ENCODE peak calls at places on chromosomes 6 and 20, in seven cellular contexts. One of them, this sample, is unnamed.

GRCh38 chr6:43982084-43982625 is 145.1 kb downstream of the MRPL14 start:
- DNase-seq in dorsolateral prefrontal cortex: no peak
- DNase-seq in T-helper 2 cell: no peak
- DNase-seq in effector CD4-positive, alpha-beta T cell: no peak
- DNase-seq in stimulated activated CD4-positive, alpha-beta T cell treated with anti-CD3 and anti-CD28 coated beads, Interleukin-12 subunit alpha, Interleukin-12 subunit beta, amount 100 ng/mL, for 4 hours: no peak
- DNase-seq in left lung: no peak
- DNase-seq in AG08395: no peak
- DNase-seq in this sample: no peak

GRCh38 chr20:38872491-38873049 is 53.6 kb upstream of the FAM83D start:
- DNase-seq in dorsolateral prefrontal cortex: no peak
- DNase-seq in T-helper 2 cell: no peak
- DNase-seq in effector CD4-positive, alpha-beta T cell: no peak
- DNase-seq in stimulated activated CD4-positive, alpha-beta T cell treated with anti-CD3 and anti-CD28 coated beads, Interleukin-12 subunit alpha, Interleukin-12 subunit beta, amount 100 ng/mL, for 4 hours: no peak
- DNase-seq in left lung: no peak
- DNase-seq in AG08395: no peak
- DNase-seq in this sample: no peak

GRCh38 chr6:122789862-122790739 is 1.0 kb downstream of the SMPDL3A start:
- DNase-seq in dorsolateral prefrontal cortex: peak
- DNase-seq in T-helper 2 cell: no peak
- DNase-seq in effector CD4-positive, alpha-beta T cell: no peak
- DNase-seq in stimulated activated CD4-positive, alpha-beta T cell treated with anti-CD3 and anti-CD28 coated beads, Interleukin-12 subunit alpha, Interleukin-12 subunit beta, amount 100 ng/mL, for 4 hours: no peak
- DNase-seq in left lung: no peak
- DNase-seq in AG08395: peak
- DNase-seq in this sample: no peak

GRCh38 chr6:45513843-45514242 is 136.1 kb upstream of the SUPT3H start:
- DNase-seq in dorsolateral prefrontal cortex: no peak
- DNase-seq in T-helper 2 cell: no peak
- DNase-seq in effector CD4-positive, alpha-beta T cell: no peak
- DNase-seq in stimulated activated CD4-positive, alpha-beta T cell treated with anti-CD3 and anti-CD28 coated beads, Interleukin-12 subunit alpha, Interleukin-12 subunit beta, amount 100 ng/mL, for 4 hours: no peak
- DNase-seq in left lung: no peak
- DNase-seq in AG08395: no peak
- DNase-seq in this sample: no peak

GRCh38 chr6:140039343-140039742 is 664.9 kb upstream of the CITED2 start:
- DNase-seq in dorsolateral prefrontal cortex: no peak
- DNase-seq in T-helper 2 cell: no peak
- DNase-seq in effector CD4-positive, alpha-beta T cell: no peak
- DNase-seq in stimulated activated CD4-positive, alpha-beta T cell treated with anti-CD3 and anti-CD28 coated beads, Interleukin-12 subunit alpha, Interleukin-12 subunit beta, amount 100 ng/mL, for 4 hours: no peak
- DNase-seq in left lung: no peak
- DNase-seq in AG08395: no peak
- DNase-seq in this sample: no peak

GRCh38 chr6:35727206-35727934 is 9.5 kb upstream of the ARMC12 start:
- DNase-seq in dorsolateral prefrontal cortex: peak
- DNase-seq in T-helper 2 cell: no peak
- DNase-seq in effector CD4-positive, alpha-beta T cell: no peak
- DNase-seq in stimulated activated CD4-positive, alpha-beta T cell treated with anti-CD3 and anti-CD28 coated beads, Interleukin-12 subunit alpha, Interleukin-12 subunit beta, amount 100 ng/mL, for 4 hours: no peak
- DNase-seq in left lung: no peak
- DNase-seq in AG08395: peak
- DNase-seq in this sample: no peak

GRCh38 chr20:20710847-20711315 is 1.6 kb downstream of the RALGAPA2 start:
- DNase-seq in dorsolateral prefrontal cortex: no peak
- DNase-seq in T-helper 2 cell: peak
- DNase-seq in effector CD4-positive, alpha-beta T cell: no peak
- DNase-seq in stimulated activated CD4-positive, alpha-beta T cell treated with anti-CD3 and anti-CD28 coated beads, Interleukin-12 subunit alpha, Interleukin-12 subunit beta, amount 100 ng/mL, for 4 hours: no peak
- DNase-seq in left lung: no peak
- DNase-seq in AG08395: no peak
- DNase-seq in this sample: peak

GRCh38 chr6:88371480-88371879 is 205.3 kb upstream of the CNR1 start:
- DNase-seq in dorsolateral prefrontal cortex: no peak
- DNase-seq in T-helper 2 cell: no peak
- DNase-seq in effector CD4-positive, alpha-beta T cell: no peak
- DNase-seq in stimulated activated CD4-positive, alpha-beta T cell treated with anti-CD3 and anti-CD28 coated beads, Interleukin-12 subunit alpha, Interleukin-12 subunit beta, amount 100 ng/mL, for 4 hours: no peak
- DNase-seq in left lung: no peak
- DNase-seq in AG08395: no peak
- DNase-seq in this sample: no peak

GRCh38 chr20:63617092-63617875 is 9.6 kb downstream of the GMEB2 start:
- DNase-seq in dorsolateral prefrontal cortex: no peak
- DNase-seq in T-helper 2 cell: no peak
- DNase-seq in effector CD4-positive, alpha-beta T cell: no peak
- DNase-seq in stimulated activated CD4-positive, alpha-beta T cell treated with anti-CD3 and anti-CD28 coated beads, Interleukin-12 subunit alpha, Interleukin-12 subunit beta, amount 100 ng/mL, for 4 hours: no peak
- DNase-seq in left lung: peak
- DNase-seq in AG08395: no peak
- DNase-seq in this sample: no peak

GRCh38 chr20:8918145-8918544 is 150.7 kb upstream of the PLCB4 start:
- DNase-seq in dorsolateral prefrontal cortex: no peak
- DNase-seq in T-helper 2 cell: no peak
- DNase-seq in effector CD4-positive, alpha-beta T cell: no peak
- DNase-seq in stimulated activated CD4-positive, alpha-beta T cell treated with anti-CD3 and anti-CD28 coated beads, Interleukin-12 subunit alpha, Interleukin-12 subunit beta, amount 100 ng/mL, for 4 hours: no peak
- DNase-seq in left lung: no peak
- DNase-seq in AG08395: no peak
- DNase-seq in this sample: no peak

GRCh38 chr6:101703311-101703710 is 309.8 kb downstream of the GRIK2 start:
- DNase-seq in dorsolateral prefrontal cortex: no peak
- DNase-seq in T-helper 2 cell: no peak
- DNase-seq in effector CD4-positive, alpha-beta T cell: no peak
- DNase-seq in stimulated activated CD4-positive, alpha-beta T cell treated with anti-CD3 and anti-CD28 coated beads, Interleukin-12 subunit alpha, Interleukin-12 subunit beta, amount 100 ng/mL, for 4 hours: no peak
- DNase-seq in left lung: no peak
- DNase-seq in AG08395: no peak
- DNase-seq in this sample: no peak

GRCh38 chr6:25175656-25176055 is 103.5 kb upstream of the CARMIL1 start:
- DNase-seq in dorsolateral prefrontal cortex: no peak
- DNase-seq in T-helper 2 cell: no peak
- DNase-seq in effector CD4-positive, alpha-beta T cell: no peak
- DNase-seq in stimulated activated CD4-positive, alpha-beta T cell treated with anti-CD3 and anti-CD28 coated beads, Interleukin-12 subunit alpha, Interleukin-12 subunit beta, amount 100 ng/mL, for 4 hours: no peak
- DNase-seq in left lung: no peak
- DNase-seq in AG08395: no peak
- DNase-seq in this sample: no peak

GRCh38 chr20:33685328-33686007 is 717 bp downstream of the E2F1 start:
- DNase-seq in dorsolateral prefrontal cortex: no peak
- DNase-seq in T-helper 2 cell: no peak
- DNase-seq in effector CD4-positive, alpha-beta T cell: peak
- DNase-seq in stimulated activated CD4-positive, alpha-beta T cell treated with anti-CD3 and anti-CD28 coated beads, Interleukin-12 subunit alpha, Interleukin-12 subunit beta, amount 100 ng/mL, for 4 hours: peak
- DNase-seq in left lung: peak
- DNase-seq in AG08395: peak
- DNase-seq in this sample: no peak

GRCh38 chr6:145688493-145688905 is 46.8 kb downstream of the EPM2A start:
- DNase-seq in dorsolateral prefrontal cortex: no peak
- DNase-seq in T-helper 2 cell: no peak
- DNase-seq in effector CD4-positive, alpha-beta T cell: no peak
- DNase-seq in stimulated activated CD4-positive, alpha-beta T cell treated with anti-CD3 and anti-CD28 coated beads, Interleukin-12 subunit alpha, Interleukin-12 subunit beta, amount 100 ng/mL, for 4 hours: no peak
- DNase-seq in left lung: no peak
- DNase-seq in AG08395: no peak
- DNase-seq in this sample: no peak

GRCh38 chr6:10556496-10557391 is 35.6 kb downstream of the GCNT2 start:
- DNase-seq in dorsolateral prefrontal cortex: no peak
- DNase-seq in T-helper 2 cell: no peak
- DNase-seq in effector CD4-positive, alpha-beta T cell: no peak
- DNase-seq in stimulated activated CD4-positive, alpha-beta T cell treated with anti-CD3 and anti-CD28 coated beads, Interleukin-12 subunit alpha, Interleukin-12 subunit beta, amount 100 ng/mL, for 4 hours: no peak
- DNase-seq in left lung: no peak
- DNase-seq in AG08395: no peak
- DNase-seq in this sample: no peak

GRCh38 chr6:5986847-5987246 is 19.9 kb downstream of the NRN1 start:
- DNase-seq in dorsolateral prefrontal cortex: no peak
- DNase-seq in T-helper 2 cell: no peak
- DNase-seq in effector CD4-positive, alpha-beta T cell: no peak
- DNase-seq in stimulated activated CD4-positive, alpha-beta T cell treated with anti-CD3 and anti-CD28 coated beads, Interleukin-12 subunit alpha, Interleukin-12 subunit beta, amount 100 ng/mL, for 4 hours: no peak
- DNase-seq in left lung: no peak
- DNase-seq in AG08395: no peak
- DNase-seq in this sample: no peak

GRCh38 chr20:11047559-11047958 is 373.8 kb upstream of the JAG1 start:
- DNase-seq in dorsolateral prefrontal cortex: no peak
- DNase-seq in T-helper 2 cell: no peak
- DNase-seq in effector CD4-positive, alpha-beta T cell: no peak
- DNase-seq in stimulated activated CD4-positive, alpha-beta T cell treated with anti-CD3 and anti-CD28 coated beads, Interleukin-12 subunit alpha, Interleukin-12 subunit beta, amount 100 ng/mL, for 4 hours: no peak
- DNase-seq in left lung: no peak
- DNase-seq in AG08395: no peak
- DNase-seq in this sample: no peak

GRCh38 chr6:54847799-54848597 is 1.4 kb downstream of the FAM83B start:
- DNase-seq in dorsolateral prefrontal cortex: no peak
- DNase-seq in T-helper 2 cell: no peak
- DNase-seq in effector CD4-positive, alpha-beta T cell: no peak
- DNase-seq in stimulated activated CD4-positive, alpha-beta T cell treated with anti-CD3 and anti-CD28 coated beads, Interleukin-12 subunit alpha, Interleukin-12 subunit beta, amount 100 ng/mL, for 4 hours: no peak
- DNase-seq in left lung: no peak
- DNase-seq in AG08395: no peak
- DNase-seq in this sample: no peak

GRCh38 chr20:58511861-58512260 is 3.3 kb downstream of the APCDD1L start:
- DNase-seq in dorsolateral prefrontal cortex: no peak
- DNase-seq in T-helper 2 cell: no peak
- DNase-seq in effector CD4-positive, alpha-beta T cell: no peak
- DNase-seq in stimulated activated CD4-positive, alpha-beta T cell treated with anti-CD3 and anti-CD28 coated beads, Interleukin-12 subunit alpha, Interleukin-12 subunit beta, amount 100 ng/mL, for 4 hours: no peak
- DNase-seq in left lung: no peak
- DNase-seq in AG08395: peak
- DNase-seq in this sample: no peak

GRCh38 chr6:134345780-134346179 is 27.9 kb upstream of the SGK1 start:
- DNase-seq in dorsolateral prefrontal cortex: peak
- DNase-seq in T-helper 2 cell: no peak
- DNase-seq in effector CD4-positive, alpha-beta T cell: no peak
- DNase-seq in stimulated activated CD4-positive, alpha-beta T cell treated with anti-CD3 and anti-CD28 coated beads, Interleukin-12 subunit alpha, Interleukin-12 subunit beta, amount 100 ng/mL, for 4 hours: no peak
- DNase-seq in left lung: no peak
- DNase-seq in AG08395: no peak
- DNase-seq in this sample: no peak

GRCh38 chr6:14831922-14832321 is 413.9 kb upstream of the JARID2 start:
- DNase-seq in dorsolateral prefrontal cortex: no peak
- DNase-seq in T-helper 2 cell: no peak
- DNase-seq in effector CD4-positive, alpha-beta T cell: no peak
- DNase-seq in stimulated activated CD4-positive, alpha-beta T cell treated with anti-CD3 and anti-CD28 coated beads, Interleukin-12 subunit alpha, Interleukin-12 subunit beta, amount 100 ng/mL, for 4 hours: no peak
- DNase-seq in left lung: no peak
- DNase-seq in AG08395: no peak
- DNase-seq in this sample: no peak

GRCh38 chr6:75349262-75349984 is 64.8 kb upstream of the TMEM30A start:
- DNase-seq in dorsolateral prefrontal cortex: no peak
- DNase-seq in T-helper 2 cell: no peak
- DNase-seq in effector CD4-positive, alpha-beta T cell: no peak
- DNase-seq in stimulated activated CD4-positive, alpha-beta T cell treated with anti-CD3 and anti-CD28 coated beads, Interleukin-12 subunit alpha, Interleukin-12 subunit beta, amount 100 ng/mL, for 4 hours: no peak
- DNase-seq in left lung: peak
- DNase-seq in AG08395: peak
- DNase-seq in this sample: no peak

GRCh38 chr20:47970282-47970903 is 185.1 kb upstream of the SULF2 start:
- DNase-seq in dorsolateral prefrontal cortex: no peak
- DNase-seq in T-helper 2 cell: no peak
- DNase-seq in effector CD4-positive, alpha-beta T cell: no peak
- DNase-seq in stimulated activated CD4-positive, alpha-beta T cell treated with anti-CD3 and anti-CD28 coated beads, Interleukin-12 subunit alpha, Interleukin-12 subunit beta, amount 100 ng/mL, for 4 hours: no peak
- DNase-seq in left lung: no peak
- DNase-seq in AG08395: peak
- DNase-seq in this sample: no peak

GRCh38 chr20:50521709-50522674 is 11.8 kb downstream of the PTPN1 start:
- DNase-seq in dorsolateral prefrontal cortex: no peak
- DNase-seq in T-helper 2 cell: no peak
- DNase-seq in effector CD4-positive, alpha-beta T cell: no peak
- DNase-seq in stimulated activated CD4-positive, alpha-beta T cell treated with anti-CD3 and anti-CD28 coated beads, Interleukin-12 subunit alpha, Interleukin-12 subunit beta, amount 100 ng/mL, for 4 hours: no peak
- DNase-seq in left lung: no peak
- DNase-seq in AG08395: no peak
- DNase-seq in this sample: no peak

GRCh38 chr6:37314803-37315515 is 38.8 kb upstream of the RNF8 start:
- DNase-seq in dorsolateral prefrontal cortex: peak
- DNase-seq in T-helper 2 cell: no peak
- DNase-seq in effector CD4-positive, alpha-beta T cell: no peak
- DNase-seq in stimulated activated CD4-positive, alpha-beta T cell treated with anti-CD3 and anti-CD28 coated beads, Interleukin-12 subunit alpha, Interleukin-12 subunit beta, amount 100 ng/mL, for 4 hours: peak
- DNase-seq in left lung: no peak
- DNase-seq in AG08395: peak
- DNase-seq in this sample: no peak

GRCh38 chr20:19758888-19759331 is 852 bp downstream of the RIN2 start:
- DNase-seq in dorsolateral prefrontal cortex: peak
- DNase-seq in T-helper 2 cell: no peak
- DNase-seq in effector CD4-positive, alpha-beta T cell: no peak
- DNase-seq in stimulated activated CD4-positive, alpha-beta T cell treated with anti-CD3 and anti-CD28 coated beads, Interleukin-12 subunit alpha, Interleukin-12 subunit beta, amount 100 ng/mL, for 4 hours: no peak
- DNase-seq in left lung: peak
- DNase-seq in AG08395: peak
- DNase-seq in this sample: no peak

GRCh38 chr6:12916001-12916400 is 199.4 kb downstream of the PHACTR1 start:
- DNase-seq in dorsolateral prefrontal cortex: no peak
- DNase-seq in T-helper 2 cell: no peak
- DNase-seq in effector CD4-positive, alpha-beta T cell: no peak
- DNase-seq in stimulated activated CD4-positive, alpha-beta T cell treated with anti-CD3 and anti-CD28 coated beads, Interleukin-12 subunit alpha, Interleukin-12 subunit beta, amount 100 ng/mL, for 4 hours: no peak
- DNase-seq in left lung: no peak
- DNase-seq in AG08395: no peak
- DNase-seq in this sample: no peak

GRCh38 chr6:50655848-50656453 is 57.4 kb upstream of the TFAP2D start:
- DNase-seq in dorsolateral prefrontal cortex: peak
- DNase-seq in T-helper 2 cell: no peak
- DNase-seq in effector CD4-positive, alpha-beta T cell: no peak
- DNase-seq in stimulated activated CD4-positive, alpha-beta T cell treated with anti-CD3 and anti-CD28 coated beads, Interleukin-12 subunit alpha, Interleukin-12 subunit beta, amount 100 ng/mL, for 4 hours: no peak
- DNase-seq in left lung: no peak
- DNase-seq in AG08395: peak
- DNase-seq in this sample: no peak

GRCh38 chr6:144007779-144008500 is at the start of gene PLAGL1:
- DNase-seq in dorsolateral prefrontal cortex: no peak
- DNase-seq in T-helper 2 cell: no peak
- DNase-seq in effector CD4-positive, alpha-beta T cell: no peak
- DNase-seq in stimulated activated CD4-positive, alpha-beta T cell treated with anti-CD3 and anti-CD28 coated beads, Interleukin-12 subunit alpha, Interleukin-12 subunit beta, amount 100 ng/mL, for 4 hours: peak
- DNase-seq in left lung: peak
- DNase-seq in AG08395: peak
- DNase-seq in this sample: peak

GRCh38 chr6:15522856-15523529 is 139.8 kb downstream of the DTNBP1 start:
- DNase-seq in dorsolateral prefrontal cortex: no peak
- DNase-seq in T-helper 2 cell: no peak
- DNase-seq in effector CD4-positive, alpha-beta T cell: no peak
- DNase-seq in stimulated activated CD4-positive, alpha-beta T cell treated with anti-CD3 and anti-CD28 coated beads, Interleukin-12 subunit alpha, Interleukin-12 subunit beta, amount 100 ng/mL, for 4 hours: no peak
- DNase-seq in left lung: no peak
- DNase-seq in AG08395: no peak
- DNase-seq in this sample: no peak